ENCODE peak calls at places on chromosomes 6 and 20, in four cellular contexts. One of them, this sample, is unnamed.

GRCh38 chr20:45946149-45946970 is 11.9 kb downstream of the PCIF1 start:
- DNase-seq in AG20443: peak
- DNase-seq in HS-27A: no peak
- DNase-seq in Right ventricle myocardium superior: peak
- DNase-seq in this sample: peak

GRCh38 chr6:80541186-80541585 is 434.7 kb downstream of the BCKDHB start:
- DNase-seq in Right ventricle myocardium superior: no peak
- DNase-seq in AG20443: peak
- DNase-seq in HS-27A: peak
- DNase-seq in this sample: peak

GRCh38 chr6:6825986-6826901 is 237.7 kb downstream of the LY86 start:
- DNase-seq in HS-27A: no peak
- DNase-seq in Right ventricle myocardium superior: peak
- DNase-seq in AG20443: peak
- DNase-seq in this sample: no peak

GRCh38 chr6:109305028-109305427 is 77.2 kb downstream of the CD164 start:
- DNase-seq in HS-27A: no peak
- DNase-seq in Right ventricle myocardium superior: no peak
- DNase-seq in AG20443: no peak
- DNase-seq in this sample: no peak

GRCh38 chr20:19867940-19868371 is 109.9 kb downstream of the RIN2 start:
- DNase-seq in Right ventricle myocardium superior: peak
- DNase-seq in AG20443: peak
- DNase-seq in HS-27A: no peak
- DNase-seq in this sample: peak

GRCh38 chr20:45104786-45105185 is 3.9 kb upstream of the KCNS1 start:
- DNase-seq in HS-27A: peak
- DNase-seq in Right ventricle myocardium superior: no peak
- DNase-seq in AG20443: peak
- DNase-seq in this sample: peak

GRCh38 chr20:48631114-48632016 is 196.4 kb downstream of the PREX1 start:
- DNase-seq in HS-27A: no peak
- DNase-seq in Right ventricle myocardium superior: no peak
- DNase-seq in AG20443: peak
- DNase-seq in this sample: peak

GRCh38 chr20:49657118-49657901 is 56.4 kb downstream of the B4GALT5 start:
- DNase-seq in Right ventricle myocardium superior: no peak
- DNase-seq in HS-27A: no peak
- DNase-seq in AG20443: peak
- DNase-seq in this sample: peak

GRCh38 chr20:18657575-18657974 is 69.7 kb downstream of the DTD1 start:
- DNase-seq in HS-27A: no peak
- DNase-seq in AG20443: no peak
- DNase-seq in Right ventricle myocardium superior: no peak
- DNase-seq in this sample: no peak

GRCh38 chr20:47274449-47275108 is 81.9 kb downstream of the ZMYND8 start:
- DNase-seq in Right ventricle myocardium superior: no peak
- DNase-seq in AG20443: peak
- DNase-seq in HS-27A: peak
- DNase-seq in this sample: peak

GRCh38 chr6:153942361-153942760 is 96.7 kb upstream of the OPRM1 start:
- DNase-seq in HS-27A: no peak
- DNase-seq in Right ventricle myocardium superior: no peak
- DNase-seq in AG20443: no peak
- DNase-seq in this sample: no peak

GRCh38 chr6:123489589-123489988 is 147.2 kb downstream of the TRDN start:
- DNase-seq in HS-27A: no peak
- DNase-seq in AG20443: no peak
- DNase-seq in Right ventricle myocardium superior: no peak
- DNase-seq in this sample: no peak

GRCh38 chr6:13012271-13012670 is 295.7 kb downstream of the PHACTR1 start:
- DNase-seq in AG20443: no peak
- DNase-seq in Right ventricle myocardium superior: no peak
- DNase-seq in HS-27A: no peak
- DNase-seq in this sample: no peak

GRCh38 chr20:62888910-62889309 is 27.3 kb upstream of the TCFL5 start:
- DNase-seq in HS-27A: no peak
- DNase-seq in Right ventricle myocardium superior: no peak
- DNase-seq in AG20443: no peak
- DNase-seq in this sample: no peak

GRCh38 chr20:1287787-1288569 is 21.9 kb downstream of the SNPH start:
- DNase-seq in HS-27A: no peak
- DNase-seq in Right ventricle myocardium superior: no peak
- DNase-seq in AG20443: no peak
- DNase-seq in this sample: no peak

GRCh38 chr6:5626727-5627426 is 365.6 kb downstream of the FARS2 start:
- DNase-seq in HS-27A: no peak
- DNase-seq in Right ventricle myocardium superior: no peak
- DNase-seq in AG20443: no peak
- DNase-seq in this sample: no peak